ENCODE peak calls at places on chromosome 11, in nine cellular contexts. One of them, this sample, is unnamed.

GRCh38 chr11:61684870-61685610 is 4.8 kb downstream of the DAGLA start:
- DNase-seq in NT2/D1: no peak
- DNase-seq in IMR-90: peak
- DNase-seq in SHP77 treated with DMSO at 0.1 percent for 48 hours: no peak
- DNase-seq in NAMALWA: no peak
- DNase-seq in Calu3: no peak
- DNase-seq in ascending aorta: no peak
- DNase-seq in cardiac fibroblast: no peak
- DNase-seq in NCI-H460: no peak
- DNase-seq in this sample: no peak

GRCh38 chr11:69278091-69278867 is 15.7 kb upstream of the MYEOV start:
- DNase-seq in NT2/D1: no peak
- DNase-seq in IMR-90: no peak
- DNase-seq in SHP77 treated with DMSO at 0.1 percent for 48 hours: no peak
- DNase-seq in NAMALWA: no peak
- DNase-seq in Calu3: peak
- DNase-seq in ascending aorta: no peak
- DNase-seq in cardiac fibroblast: no peak
- DNase-seq in NCI-H460: peak
- DNase-seq in this sample: no peak

GRCh38 chr11:57792060-57792541 is 30.5 kb downstream of the CTNND1 start:
- DNase-seq in NT2/D1: no peak
- DNase-seq in IMR-90: peak
- DNase-seq in SHP77 treated with DMSO at 0.1 percent for 48 hours: no peak
- DNase-seq in NAMALWA: peak
- DNase-seq in Calu3: no peak
- DNase-seq in ascending aorta: peak
- DNase-seq in cardiac fibroblast: peak
- DNase-seq in NCI-H460: no peak
- DNase-seq in this sample: no peak

GRCh38 chr11:118059231-118059940 is 17.5 kb upstream of the TMPRSS4 start:
- DNase-seq in NT2/D1: no peak
- DNase-seq in IMR-90: no peak
- DNase-seq in SHP77 treated with DMSO at 0.1 percent for 48 hours: no peak
- DNase-seq in NAMALWA: no peak
- DNase-seq in Calu3: no peak
- DNase-seq in ascending aorta: peak
- DNase-seq in cardiac fibroblast: no peak
- DNase-seq in NCI-H460: no peak
- DNase-seq in this sample: no peak

GRCh38 chr11:134288486-134288885 is 12.3 kb downstream of the GLB1L3 start:
- DNase-seq in NT2/D1: no peak
- DNase-seq in IMR-90: no peak
- DNase-seq in SHP77 treated with DMSO at 0.1 percent for 48 hours: no peak
- DNase-seq in NAMALWA: no peak
- DNase-seq in Calu3: no peak
- DNase-seq in ascending aorta: peak
- DNase-seq in cardiac fibroblast: no peak
- DNase-seq in NCI-H460: no peak
- DNase-seq in this sample: no peak

GRCh38 chr11:64355078-64355940 is 3.7 kb upstream of the RPS6KA4 start:
- DNase-seq in NT2/D1: peak
- DNase-seq in IMR-90: peak
- DNase-seq in SHP77 treated with DMSO at 0.1 percent for 48 hours: peak
- DNase-seq in NAMALWA: peak
- DNase-seq in Calu3: peak
- DNase-seq in ascending aorta: peak
- DNase-seq in cardiac fibroblast: peak
- DNase-seq in NCI-H460: peak
- DNase-seq in this sample: peak

GRCh38 chr11:124759268-124760204 is 2.6 kb downstream of the ESAM start:
- DNase-seq in NT2/D1: no peak
- DNase-seq in IMR-90: no peak
- DNase-seq in SHP77 treated with DMSO at 0.1 percent for 48 hours: no peak
- DNase-seq in NAMALWA: no peak
- DNase-seq in Calu3: no peak
- DNase-seq in ascending aorta: no peak
- DNase-seq in cardiac fibroblast: no peak
- DNase-seq in NCI-H460: no peak
- DNase-seq in this sample: peak

GRCh38 chr11:33706961-33707360 is 6.3 kb upstream of the C11orf91 start:
- DNase-seq in NT2/D1: no peak
- DNase-seq in IMR-90: no peak
- DNase-seq in SHP77 treated with DMSO at 0.1 percent for 48 hours: no peak
- DNase-seq in NAMALWA: no peak
- DNase-seq in Calu3: no peak
- DNase-seq in ascending aorta: no peak
- DNase-seq in cardiac fibroblast: no peak
- DNase-seq in NCI-H460: no peak
- DNase-seq in this sample: no peak

GRCh38 chr11:8989411-8989810 is 14.4 kb downstream of the NRIP3 start:
- DNase-seq in NT2/D1: no peak
- DNase-seq in IMR-90: peak
- DNase-seq in SHP77 treated with DMSO at 0.1 percent for 48 hours: no peak
- DNase-seq in NAMALWA: no peak
- DNase-seq in Calu3: no peak
- DNase-seq in ascending aorta: no peak
- DNase-seq in cardiac fibroblast: peak
- DNase-seq in NCI-H460: no peak
- DNase-seq in this sample: no peak